ENCODE peak calls at places on chromosomes 4 and X, in five cellular contexts. U is stomach, M is lower lobe of right lung, W is lung, C is fibroblast of lung. Y is an unnamed sample.
A peak's percentile ranks its signal among the peaks of the same experiment; 100 is the strongest.

GRCh38 chr4:140944539-140944938 is 188.4 kb upstream of the TBC1D9 start:
- DNase-seq in W (no peak), U (no peak), C (peak; percentile 78), M (no peak), Y (no peak)

GRCh38 chr4:38967260-38968095 is 64.7 kb downstream of the TMEM156 start:
- DNase-seq in C (peak; percentile 97), U (no peak), W (no peak), M (no peak), Y (no peak)

GRCh38 chrX:40524423-40524822 is 56.3 kb upstream of the ATP6AP2 start:
- DNase-seq in C (no peak), U (no peak), M (no peak), W (no peak), Y (no peak)

GRCh38 chr4:20829958-20830357 is 129.7 kb downstream of the PACRGL start:
- DNase-seq in C (peak; percentile 4), M (no peak), U (no peak), W (no peak), Y (no peak)

GRCh38 chr4:54539500-54540029 is 118.2 kb upstream of the KIT start:
- DNase-seq in M (peak; percentile 69), C (peak; percentile 39), W (peak; percentile 49), U (peak; percentile 74), Y (peak; percentile 72)

GRCh38 chr4:4914965-4915845 is 55.7 kb downstream of the MSX1 start:
- DNase-seq in W (no peak), C (no peak), M (no peak), U (no peak), Y (no peak)

GRCh38 chrX:38166478-38167083 is 54.1 kb downstream of the SRPX start:
- DNase-seq in C (no peak), M (no peak), W (no peak), U (no peak), Y (peak; percentile 2)

GRCh38 chr4:142817442-142817841 is 28.7 kb downstream of the INPP4B start:
- DNase-seq in M (no peak), W (no peak), C (peak; percentile 98), U (no peak), Y (no peak)

GRCh38 chr4:139622856-139623255 is 42.8 kb upstream of the MGST2 start:
- DNase-seq in C (no peak), M (no peak), U (no peak), W (no peak), Y (no peak)

GRCh38 chr4:83212041-83212851 is 72.4 kb downstream of the COQ2 start:
- DNase-seq in C (no peak), U (peak; percentile 65), M (no peak), W (no peak), Y (peak; percentile 6)

GRCh38 chrX:50448565-50448964 is 22.1 kb downstream of the DGKK start:
- DNase-seq in U (no peak), W (no peak), C (no peak), M (no peak), Y (no peak)

GRCh38 chr4:5524451-5524850 is 183.9 kb downstream of the EVC2 start:
- DNase-seq in M (no peak), U (no peak), C (peak; percentile 15), W (no peak), Y (no peak)

GRCh38 chrX:104039689-104040505 is at the start of gene H2BW2:
- DNase-seq in W (no peak), M (no peak), C (no peak), U (no peak), Y (no peak)

DNA sequence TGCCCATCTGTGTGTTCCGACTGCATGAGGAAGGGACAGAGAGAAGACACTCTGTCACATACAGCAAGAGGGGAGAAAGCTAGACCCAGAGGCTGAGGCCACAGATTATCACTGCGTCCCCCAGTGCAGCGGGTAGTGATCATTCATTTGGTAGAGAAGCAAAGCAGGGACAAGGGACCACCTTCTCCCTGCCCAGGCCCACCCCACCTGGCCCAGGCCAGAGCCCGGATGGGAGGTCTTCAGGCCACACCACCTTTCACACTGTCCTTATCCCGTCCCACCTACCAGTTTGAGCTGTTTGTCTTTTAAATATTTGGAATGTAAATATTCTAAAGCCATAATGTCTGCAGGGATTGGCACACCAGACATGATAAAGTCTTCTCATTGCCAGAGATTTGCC is 10.6 kb downstream of the TNIP2 start:
- DNase-seq in U (no peak), M (peak; percentile 3), W (no peak), C (no peak), Y (no peak)
- H3K4me1 ChIP-seq in U (peaks cover 18% of the 10 kb centered on the region), M (peaks cover 17% of the 10 kb centered on the region), W (no peaks in the 10 kb centered on the region), C (peaks cover 18% of the 10 kb centered on the region), Y (peaks cover 24% of the 10 kb centered on the region)

DNA sequence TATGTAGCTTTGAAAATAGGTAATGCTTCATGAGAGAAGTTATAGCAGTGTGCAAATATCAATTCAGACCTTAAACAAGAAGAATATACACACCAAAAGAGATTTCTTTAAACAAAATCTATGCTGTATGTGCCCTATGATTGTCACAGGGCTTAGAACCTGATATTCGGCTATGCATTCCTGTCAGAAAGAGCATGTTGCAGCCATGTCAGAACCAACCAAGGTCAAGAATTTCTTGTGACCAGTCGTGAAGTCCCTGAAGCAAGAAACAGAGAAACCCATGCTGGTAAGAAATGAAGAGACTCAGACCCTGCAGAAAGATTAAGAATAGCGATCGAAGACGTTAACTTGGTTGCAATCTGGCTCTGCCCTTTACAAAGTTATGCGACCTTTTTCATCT is 210.3 kb upstream of the SPIN4 start:
- DNase-seq in U (no peak), M (no peak), W (no peak), C (peak; percentile 4), Y (no peak)
- H3K4me3 ChIP-seq in U (peak overlapping the region; percentile 68), M (peak overlapping the region; percentile 73), W (no peak overlapping the region), C (peak overlapping the region; percentile 71), Y (peak overlapping the region; percentile 64)

DNA sequence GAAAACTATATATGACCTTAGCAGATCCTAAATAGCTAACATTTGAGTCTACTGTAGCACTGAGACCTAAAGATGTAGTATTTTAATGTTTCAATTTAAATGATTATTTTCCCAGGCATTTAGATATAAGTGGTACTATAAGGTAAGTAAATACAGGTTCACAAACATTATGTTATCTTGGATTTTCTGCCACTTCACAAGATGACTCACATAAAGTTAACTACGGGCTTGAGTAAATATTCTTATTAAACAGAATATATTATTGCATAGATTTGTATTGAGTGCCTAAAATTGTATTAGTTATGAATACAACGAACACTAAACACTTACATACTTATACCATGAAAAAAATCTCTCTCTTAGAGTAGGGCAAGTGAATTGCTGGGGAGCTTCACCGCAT is 34.2 kb upstream of the VCX3B start:
- DNase-seq in W (no peak), M (no peak), C (no peak), U (no peak), Y (no peak)
- TF ChIP-seq CTCF in W (no peak), M (no peak), C (no peak), U (no peak), Y (no peak)

DNA sequence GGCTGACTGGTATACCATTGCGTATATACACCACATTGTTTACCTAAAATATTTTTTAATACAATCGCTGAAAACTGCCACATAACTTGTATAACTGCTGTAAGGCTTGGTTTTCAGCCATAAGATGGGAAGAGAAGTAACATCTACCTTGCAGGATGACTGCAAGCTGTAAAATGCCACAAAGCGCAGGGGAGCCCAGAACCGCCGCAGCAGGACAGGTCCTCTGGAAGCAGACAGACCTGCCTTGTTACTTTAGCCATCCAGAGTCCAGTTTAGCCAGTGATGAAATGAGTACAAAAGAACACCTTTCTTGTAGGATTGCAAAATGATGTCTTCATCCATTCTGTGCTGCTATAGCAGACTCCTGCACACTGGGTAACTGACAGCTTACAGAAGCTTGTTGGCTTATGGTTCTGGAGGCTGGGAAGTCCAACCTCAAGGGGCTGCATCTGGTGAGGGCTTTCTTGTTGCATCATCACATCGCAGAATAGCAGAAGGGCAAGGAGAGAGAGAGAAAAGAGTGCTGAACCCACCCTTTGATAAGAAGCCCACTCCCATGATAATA is 4.1 kb upstream of the CTBP1 start:
- DNase-seq in C (no peak), W (no peak), U (no peak), M (no peak), Y (no peak)
- H3K4me1 ChIP-seq in C (no peaks in the 10 kb centered on the region), W (no peaks in the 10 kb centered on the region), U (peaks cover 17% of the 10 kb centered on the region), M (peaks cover 27% of the 10 kb centered on the region), Y (peaks cover 12% of the 10 kb centered on the region)

DNA sequence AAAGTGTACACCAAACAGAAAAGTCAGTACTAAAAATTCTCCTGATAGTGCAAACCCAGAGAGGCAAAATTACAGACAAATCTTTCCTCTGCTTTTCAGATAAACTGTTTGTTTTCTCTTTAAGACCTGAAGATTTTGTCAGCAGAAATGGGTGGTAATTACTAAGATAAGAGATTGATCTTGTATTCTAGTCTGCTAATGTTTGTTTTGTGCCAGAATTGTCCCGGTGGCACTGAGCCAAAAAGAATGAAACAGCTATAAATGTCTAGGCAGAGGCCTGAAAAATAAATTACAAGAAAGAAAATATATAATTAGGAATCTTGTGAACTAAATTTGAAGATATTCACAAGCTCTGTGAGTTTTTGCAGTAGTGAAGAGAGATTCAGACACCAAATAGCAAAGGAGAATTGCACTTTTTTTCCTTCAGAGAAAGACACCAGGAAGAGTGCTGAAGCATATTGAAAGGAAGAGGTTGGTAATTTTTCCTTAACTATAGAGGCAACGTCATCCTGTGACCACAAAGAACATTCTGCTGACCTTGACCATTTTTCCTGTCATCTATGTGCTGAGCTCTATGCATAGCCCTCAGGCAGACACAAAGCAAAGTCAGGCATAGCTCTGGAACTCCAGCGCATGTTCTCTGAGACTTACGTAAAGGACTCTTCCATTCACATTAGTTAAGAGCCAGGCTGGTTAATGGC is 314.5 kb upstream of the RASGEF1B start:
- DNase-seq in W (no peak), M (no peak), C (no peak), U (no peak), Y (peak; percentile 35)
- H3K4me3 ChIP-seq in W (no peak overlapping the region), M (no peak overlapping the region), C (no peak overlapping the region), U (no peak overlapping the region), Y (no peak overlapping the region)

GRCh38 chrX:74383611-74384010 is 37.7 kb upstream of the SLC16A2 start:
- DNase-seq in C (peak; percentile 55), M (no peak), W (peak; percentile 30), U (peak; percentile 29), Y (peak; percentile 58)
- TF ChIP-seq CTCF in C (peak; percentile 62), M (peak; percentile 37), W (peak; percentile 19), U (peak; percentile 11), Y (no peak)

DNA sequence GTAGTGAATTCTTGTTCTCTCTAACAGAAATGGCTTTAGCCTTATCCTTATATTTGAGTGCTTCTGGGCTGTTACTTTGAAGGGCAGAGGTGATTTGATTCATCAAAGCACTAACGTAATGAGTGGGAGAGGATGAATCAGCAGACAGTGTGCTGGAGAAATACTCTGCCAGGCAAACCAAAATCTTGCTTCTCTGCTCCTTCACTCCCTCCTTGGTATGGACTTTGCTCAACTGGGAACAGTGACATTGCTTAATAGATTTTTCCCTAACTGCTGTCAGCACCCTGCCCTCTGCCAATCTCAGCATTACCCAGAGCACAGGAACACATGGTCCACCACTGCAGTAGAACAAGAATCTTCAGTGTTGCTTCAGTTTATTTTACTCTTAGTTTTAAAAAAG is 56.0 kb downstream of the PDLIM5 start:
- DNase-seq in U (no peak), M (no peak), C (peak; percentile 93), W (no peak), Y (no peak)
- H3K4me1 ChIP-seq in U (peaks cover 21% of the 10 kb centered on the region), M (peaks cover 20% of the 10 kb centered on the region), C (peaks cover 9% of the 10 kb centered on the region), W (peaks cover 34% of the 10 kb centered on the region), Y (peaks cover 7% of the 10 kb centered on the region)

GRCh38 chr4:8200302-8200975 is 1.3 kb downstream of the SH3TC1 start:
- DNase-seq in U (peak; percentile 68), W (peak; percentile 67), M (peak; percentile 86), C (no peak), Y (peak; percentile 47)
- H3K4me3 ChIP-seq in U (peak overlapping the region; percentile 52), W (peak overlapping the region; percentile 49), M (peak overlapping the region; percentile 68), C (no peak overlapping the region), Y (no peak overlapping the region)

GRCh38 chr4:16843831-16844508 is 54.5 kb downstream of the LDB2 start:
- DNase-seq in C (peak; percentile 84), U (no peak), M (no peak), W (no peak), Y (no peak)
- TF ChIP-seq CTCF in C (no peak), U (no peak), M (no peak), W (no peak), Y (no peak)

Y was measured in thyroid gland.